ENCODE peak calls at places on chromosome 7, in six cellular contexts. One of them, this sample, is unnamed.

GRCh38 chr7:113698556-113699220 is 220.1 kb downstream of the PPP1R3A start:
- DNase-seq in IMR-90: peak; percentile 39
- DNase-seq in H1: no peak
- DNase-seq in neuronal stem cell: peak; percentile 20
- DNase-seq in trophoblast cell: no peak
- DNase-seq in H9: no peak
- DNase-seq in this sample: peak; percentile 2

GRCh38 chr7:16982640-16983103 is 100.9 kb upstream of the AGR3 start:
- DNase-seq in trophoblast cell: no peak
- DNase-seq in IMR-90: peak; percentile 67
- DNase-seq in H1: no peak
- DNase-seq in H9: no peak
- DNase-seq in neuronal stem cell: peak; percentile 21
- DNase-seq in this sample: peak; percentile 70

GRCh38 chr7:145053781-145054180 is 217.9 kb upstream of the TPK1 start:
- DNase-seq in H1: no peak
- DNase-seq in neuronal stem cell: no peak
- DNase-seq in H9: no peak
- DNase-seq in trophoblast cell: no peak
- DNase-seq in IMR-90: no peak
- DNase-seq in this sample: no peak

GRCh38 chr7:86257894-86258293 is 385.8 kb upstream of the GRM3 start:
- DNase-seq in trophoblast cell: no peak
- DNase-seq in H9: no peak
- DNase-seq in IMR-90: no peak
- DNase-seq in neuronal stem cell: no peak
- DNase-seq in H1: no peak
- DNase-seq in this sample: no peak

GRCh38 chr7:157753713-157754415 is 417.1 kb downstream of the DNAJB6 start:
- DNase-seq in H1: no peak
- DNase-seq in IMR-90: no peak
- DNase-seq in H9: no peak
- DNase-seq in neuronal stem cell: no peak
- DNase-seq in trophoblast cell: no peak
- DNase-seq in this sample: no peak

GRCh38 chr7:48337012-48337621 is 165.9 kb downstream of the ABCA13 start:
- DNase-seq in H9: peak; percentile 54
- DNase-seq in IMR-90: peak; percentile 8
- DNase-seq in H1: no peak
- DNase-seq in neuronal stem cell: peak; percentile 15
- DNase-seq in trophoblast cell: no peak
- DNase-seq in this sample: no peak

GRCh38 chr7:106218546-106218945 is 66.2 kb downstream of the NAMPT start:
- DNase-seq in IMR-90: peak; percentile 21
- DNase-seq in trophoblast cell: no peak
- DNase-seq in neuronal stem cell: no peak
- DNase-seq in H9: no peak
- DNase-seq in H1: no peak
- DNase-seq in this sample: no peak

GRCh38 chr7:42914009-42914725 is 2.3 kb upstream of the C7orf25 start:
- DNase-seq in trophoblast cell: no peak
- DNase-seq in H9: no peak
- DNase-seq in H1: no peak
- DNase-seq in IMR-90: peak; percentile 54
- DNase-seq in neuronal stem cell: no peak
- DNase-seq in this sample: peak; percentile 39

GRCh38 chr7:43791665-43792064 is 33.2 kb downstream of the BLVRA start:
- DNase-seq in IMR-90: peak; percentile 11
- DNase-seq in H1: no peak
- DNase-seq in H9: no peak
- DNase-seq in neuronal stem cell: no peak
- DNase-seq in trophoblast cell: no peak
- DNase-seq in this sample: no peak

GRCh38 chr7:78530351-78530750 is 731.8 kb downstream of the PHTF2 start:
- DNase-seq in trophoblast cell: no peak
- DNase-seq in H9: no peak
- DNase-seq in IMR-90: peak; percentile 83
- DNase-seq in neuronal stem cell: no peak
- DNase-seq in H1: no peak
- DNase-seq in this sample: peak; percentile 53

GRCh38 chr7:92835140-92835850 is 1.1 kb downstream of the CDK6 start:
- DNase-seq in trophoblast cell: peak; percentile 59
- DNase-seq in IMR-90: peak; percentile 74
- DNase-seq in H1: no peak
- DNase-seq in H9: peak; percentile 76
- DNase-seq in neuronal stem cell: peak; percentile 76
- DNase-seq in this sample: peak; percentile 87

GRCh38 chr7:33601884-33602283 is 303.5 kb upstream of the BMPER start:
- DNase-seq in trophoblast cell: no peak
- DNase-seq in IMR-90: no peak
- DNase-seq in H9: no peak
- DNase-seq in H1: no peak
- DNase-seq in neuronal stem cell: no peak
- DNase-seq in this sample: no peak

GRCh38 chr7:77893813-77894212 is 95.2 kb downstream of the PHTF2 start:
- DNase-seq in IMR-90: no peak
- DNase-seq in H1: no peak
- DNase-seq in neuronal stem cell: no peak
- DNase-seq in H9: no peak
- DNase-seq in trophoblast cell: no peak
- DNase-seq in this sample: no peak

GRCh38 chr7:51459809-51460208 is 143.2 kb upstream of the COBL start:
- DNase-seq in trophoblast cell: no peak
- DNase-seq in H1: no peak
- DNase-seq in H9: peak; percentile 67
- DNase-seq in neuronal stem cell: no peak
- DNase-seq in IMR-90: no peak
- DNase-seq in this sample: no peak

GRCh38 chr7:39735903-39736302 is 112.5 kb downstream of the RALA start:
- DNase-seq in H9: no peak
- DNase-seq in trophoblast cell: no peak
- DNase-seq in IMR-90: peak; percentile 32
- DNase-seq in H1: no peak
- DNase-seq in neuronal stem cell: no peak
- DNase-seq in this sample: no peak

GRCh38 chr7:40531946-40532345 is 397.1 kb downstream of the SUGCT start:
- DNase-seq in trophoblast cell: no peak
- DNase-seq in IMR-90: no peak
- DNase-seq in H9: no peak
- DNase-seq in H1: no peak
- DNase-seq in neuronal stem cell: no peak
- DNase-seq in this sample: no peak

GRCh38 chr7:18861514-18861913 is 255.9 kb downstream of the TWIST1 start:
- DNase-seq in neuronal stem cell: no peak
- DNase-seq in IMR-90: peak; percentile 85
- DNase-seq in H1: no peak
- DNase-seq in H9: no peak
- DNase-seq in trophoblast cell: no peak
- DNase-seq in this sample: peak; percentile 62

GRCh38 chr7:29924684-29925083 is 64.9 kb downstream of the SCRN1 start:
- DNase-seq in trophoblast cell: no peak
- DNase-seq in neuronal stem cell: no peak
- DNase-seq in IMR-90: no peak
- DNase-seq in H9: no peak
- DNase-seq in H1: no peak
- DNase-seq in this sample: no peak

GRCh38 chr7:154503962-154504550 is 451.9 kb downstream of the DPP6 start:
- DNase-seq in H9: no peak
- DNase-seq in neuronal stem cell: peak; percentile 44
- DNase-seq in trophoblast cell: no peak
- DNase-seq in IMR-90: peak; percentile 21
- DNase-seq in H1: no peak
- DNase-seq in this sample: peak; percentile 24

GRCh38 chr7:127413962-127414361 is 21.5 kb upstream of the ZNF800 start:
- DNase-seq in trophoblast cell: no peak
- DNase-seq in neuronal stem cell: no peak
- DNase-seq in H9: no peak
- DNase-seq in H1: no peak
- DNase-seq in IMR-90: no peak
- DNase-seq in this sample: no peak

GRCh38 chr7:37853468-37853867 is 5.1 kb downstream of the NME8 start:
- DNase-seq in trophoblast cell: no peak
- DNase-seq in H9: no peak
- DNase-seq in neuronal stem cell: no peak
- DNase-seq in H1: no peak
- DNase-seq in IMR-90: no peak
- DNase-seq in this sample: no peak

GRCh38 chr7:36091571-36092176 is 61.4 kb upstream of the EEPD1 start:
- DNase-seq in H1: no peak
- DNase-seq in trophoblast cell: no peak
- DNase-seq in H9: no peak
- DNase-seq in neuronal stem cell: no peak
- DNase-seq in IMR-90: no peak
- DNase-seq in this sample: no peak

GRCh38 chr7:68892211-68892610 is 706.1 kb upstream of the AUTS2 start:
- DNase-seq in H9: no peak
- DNase-seq in H1: no peak
- DNase-seq in trophoblast cell: no peak
- DNase-seq in neuronal stem cell: peak; percentile 2
- DNase-seq in IMR-90: no peak
- DNase-seq in this sample: no peak

GRCh38 chr7:132430041-132430440 is 146.2 kb downstream of the PLXNA4 start:
- DNase-seq in neuronal stem cell: no peak
- DNase-seq in H9: no peak
- DNase-seq in trophoblast cell: no peak
- DNase-seq in IMR-90: no peak
- DNase-seq in H1: no peak
- DNase-seq in this sample: no peak

GRCh38 chr7:136259074-136259473 is 281.9 kb upstream of the MTPN start:
- DNase-seq in trophoblast cell: no peak
- DNase-seq in H1: no peak
- DNase-seq in IMR-90: no peak
- DNase-seq in neuronal stem cell: no peak
- DNase-seq in H9: no peak
- DNase-seq in this sample: no peak

GRCh38 chr7:129940329-129940728 is 12.4 kb downstream of the UBE2H start:
- DNase-seq in IMR-90: no peak
- DNase-seq in neuronal stem cell: no peak
- DNase-seq in H9: no peak
- DNase-seq in trophoblast cell: no peak
- DNase-seq in H1: no peak
- DNase-seq in this sample: no peak

DNA sequence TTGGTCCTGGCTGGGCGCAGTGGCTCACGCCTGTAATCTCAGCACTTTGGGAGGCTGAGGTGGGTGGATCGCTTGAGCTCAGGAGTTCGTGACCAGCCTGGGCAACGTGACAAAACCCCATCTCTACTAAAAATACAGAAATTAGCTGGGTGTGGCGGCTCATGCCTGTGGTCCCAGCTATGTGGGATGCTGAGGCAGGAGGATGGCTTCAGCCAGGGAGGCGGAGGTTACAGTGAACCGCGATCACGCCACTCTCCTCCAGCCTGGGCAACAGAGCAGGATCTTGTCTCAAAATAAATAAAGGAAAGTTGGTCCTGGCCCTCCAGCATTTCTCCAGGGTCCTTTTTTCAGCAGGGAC is 1.4 kb downstream of the NUDT1 start:
- DNase-seq in neuronal stem cell: no peak
- DNase-seq in H9: no peak
- DNase-seq in IMR-90: no peak
- DNase-seq in trophoblast cell: no peak
- DNase-seq in H1: no peak
- DNase-seq in this sample: no peak
- H4K91ac ChIP-seq in neuronal stem cell: no peak overlapping the region
- H4K91ac ChIP-seq in H9: no peak overlapping the region
- H4K91ac ChIP-seq in IMR-90: no peak overlapping the region
- H4K91ac ChIP-seq in trophoblast cell: no peak overlapping the region
- H4K91ac ChIP-seq in H1: no peak overlapping the region
- H4K91ac ChIP-seq in this sample: no peak overlapping the region

GRCh38 chr7:6496842-6497636 is 49.3 kb upstream of the DAGLB start:
- DNase-seq in trophoblast cell: no peak
- DNase-seq in neuronal stem cell: no peak
- DNase-seq in H9: no peak
- DNase-seq in H1: no peak
- DNase-seq in IMR-90: no peak
- DNase-seq in this sample: no peak
- H4K91ac ChIP-seq in trophoblast cell: no peak overlapping the region
- H4K91ac ChIP-seq in neuronal stem cell: no peak overlapping the region
- H4K91ac ChIP-seq in H9: no peak overlapping the region
- H4K91ac ChIP-seq in H1: no peak overlapping the region
- H4K91ac ChIP-seq in IMR-90: no peak overlapping the region
- H4K91ac ChIP-seq in this sample: no peak overlapping the region

GRCh38 chr7:2513702-2514101 is 5.9 kb upstream of the LFNG start:
- DNase-seq in trophoblast cell: no peak
- DNase-seq in IMR-90: no peak
- DNase-seq in H9: no peak
- DNase-seq in neuronal stem cell: no peak
- DNase-seq in H1: no peak
- DNase-seq in this sample: no peak
- H4K91ac ChIP-seq in trophoblast cell: no peak overlapping the region
- H4K91ac ChIP-seq in IMR-90: no peak overlapping the region
- H4K91ac ChIP-seq in H9: no peak overlapping the region
- H4K91ac ChIP-seq in neuronal stem cell: peak overlapping the region; percentile 8
- H4K91ac ChIP-seq in H1: no peak overlapping the region
- H4K91ac ChIP-seq in this sample: no peak overlapping the region

GRCh38 chr7:75715864-75716263 is 22.9 kb downstream of the HIP1 start:
- DNase-seq in H1: no peak
- DNase-seq in H9: no peak
- DNase-seq in neuronal stem cell: no peak
- DNase-seq in trophoblast cell: no peak
- DNase-seq in IMR-90: no peak
- DNase-seq in this sample: no peak
- H4K91ac ChIP-seq in H1: no peak overlapping the region
- H4K91ac ChIP-seq in H9: no peak overlapping the region
- H4K91ac ChIP-seq in neuronal stem cell: no peak overlapping the region
- H4K91ac ChIP-seq in trophoblast cell: no peak overlapping the region
- H4K91ac ChIP-seq in IMR-90: no peak overlapping the region
- H4K91ac ChIP-seq in this sample: no peak overlapping the region